ENCODE peak calls at places on chromosomes 2 and 18, in ten cellular contexts. I, O, H, R, F, X, P, D, C and U are unnamed samples.

GRCh38 chr2:20667531-20668401 is 822 bp downstream of the GDF7 start:
- DNase-seq in I (no peak), O (no peak), H (no peak), R (no peak), F (no peak), X (no peak), P (no peak), D (no peak), C (no peak), U (no peak)

GRCh38 chr18:23721711-23722479 is 32.6 kb downstream of the LAMA3 start:
- DNase-seq in I (peak; percentile 54), O (no peak), H (no peak), R (no peak), F (no peak), X (no peak), P (no peak), D (no peak), C (no peak), U (no peak)

GRCh38 chr2:29110916-29111315 is 4.3 kb upstream of the CLIP4 start:
- DNase-seq in I (peak; percentile 36), O (no peak), H (no peak), R (no peak), F (no peak), X (no peak), P (no peak), D (no peak), C (no peak), U (no peak)

GRCh38 chr2:27182346-27182745 is 29.5 kb upstream of the ATRAID start:
- DNase-seq in I (peak; percentile 85), O (no peak), H (no peak), R (no peak), F (no peak), X (no peak), P (no peak), D (no peak), C (no peak), U (no peak)

GRCh38 chr2:41116106-41116797 is 664.4 kb upstream of the SLC8A1 start:
- DNase-seq in I (no peak), O (no peak), H (no peak), R (no peak), F (no peak), X (no peak), P (no peak), D (no peak), C (no peak), U (no peak)

GRCh38 chr2:219171231-219171651 is 1.4 kb upstream of the SLC23A3 start:
- DNase-seq in I (peak; percentile 86), O (no peak), H (peak; percentile 43), R (peak; percentile 62), F (peak; percentile 61), X (peak; percentile 46), P (no peak), D (peak; percentile 18), C (no peak), U (no peak)

GRCh38 chr18:54238181-54238936 is 13.9 kb upstream of the MBD2 start:
- DNase-seq in I (no peak), O (no peak), H (no peak), R (no peak), F (no peak), X (no peak), P (no peak), D (no peak), C (no peak), U (no peak)

GRCh38 chr18:59561596-59561995 is 135.6 kb downstream of the CCBE1 start:
- DNase-seq in I (no peak), O (no peak), H (peak; percentile 48), R (no peak), F (no peak), X (no peak), P (no peak), D (no peak), C (no peak), U (no peak)

GRCh38 chr2:229519655-229520054 is 194.7 kb downstream of the DNER start:
- DNase-seq in I (no peak), O (no peak), H (no peak), R (no peak), F (no peak), X (no peak), P (no peak), D (no peak), C (no peak), U (no peak)

GRCh38 chr2:147567131-147567530 is 277.7 kb upstream of the ACVR2A start:
- DNase-seq in I (peak; percentile 47), O (no peak), H (no peak), R (no peak), F (no peak), X (no peak), P (no peak), D (no peak), C (no peak), U (no peak)

GRCh38 chr2:96260404-96261260 is 5.2 kb downstream of the TMEM127 start:
- DNase-seq in I (peak; percentile 92), O (no peak), H (peak; percentile 68), R (peak; percentile 100), F (peak; percentile 85), X (peak; percentile 86), P (peak; percentile 64), D (peak; percentile 82), C (no peak), U (no peak)

DNA sequence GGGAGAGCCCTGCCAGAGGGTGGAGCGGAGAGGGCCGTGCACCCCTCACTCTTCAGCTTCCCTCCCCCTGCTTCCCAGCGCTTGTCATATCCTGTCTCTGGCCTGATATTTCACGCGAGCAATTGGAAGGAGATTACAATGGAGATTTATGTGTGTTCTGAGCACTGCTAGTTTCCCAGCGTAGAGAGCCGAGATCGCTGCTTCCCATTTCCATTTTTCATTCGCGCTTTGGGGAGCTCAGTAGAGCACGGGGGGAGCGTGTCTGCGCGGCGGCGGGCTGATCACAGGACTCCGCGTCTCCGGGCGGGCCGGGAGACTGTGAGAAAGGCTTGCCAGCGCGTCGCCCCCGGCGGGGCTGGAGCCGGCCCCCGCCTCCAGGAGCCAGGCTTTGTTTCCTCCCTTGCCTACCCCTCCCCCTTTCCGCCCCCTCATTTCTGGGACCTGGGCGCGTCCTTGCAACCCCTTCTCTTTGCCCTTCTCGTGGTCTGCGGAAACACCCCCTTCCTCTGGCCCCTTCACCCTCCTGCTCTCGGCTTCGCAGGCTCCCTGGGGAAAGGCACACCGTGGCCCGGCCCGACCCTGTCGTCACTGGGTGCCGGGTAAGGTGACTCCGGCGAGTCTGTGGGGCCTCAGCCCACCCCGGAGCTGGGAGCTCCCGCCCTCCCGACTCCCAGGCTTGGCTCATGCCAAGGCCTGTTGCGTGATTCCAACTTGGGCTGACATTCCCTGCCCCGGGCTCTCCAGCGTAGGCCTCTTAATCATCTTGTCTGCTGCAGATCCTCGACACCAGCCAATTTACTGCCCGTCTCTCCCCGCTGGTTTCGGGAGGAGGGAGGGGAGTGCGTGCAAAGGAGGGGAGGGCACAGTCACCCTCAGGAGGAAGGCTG is 5.8 kb downstream of the DLX2 start:
- DNase-seq in I (peak; percentile 39), O (no peak), H (no peak), R (no peak), F (no peak), X (no peak), P (no peak), D (no peak), C (no peak), U (no peak)
- H3K4me3 ChIP-seq in I (no peak overlapping the region), O (no peak overlapping the region), H (no peak overlapping the region), R (peak overlapping the region; percentile 77), F (no peak overlapping the region), X (no peak overlapping the region), P (no peak overlapping the region), D (no peak overlapping the region), C (peak overlapping the region; percentile 33), U (peak overlapping the region; percentile 13)

DNA sequence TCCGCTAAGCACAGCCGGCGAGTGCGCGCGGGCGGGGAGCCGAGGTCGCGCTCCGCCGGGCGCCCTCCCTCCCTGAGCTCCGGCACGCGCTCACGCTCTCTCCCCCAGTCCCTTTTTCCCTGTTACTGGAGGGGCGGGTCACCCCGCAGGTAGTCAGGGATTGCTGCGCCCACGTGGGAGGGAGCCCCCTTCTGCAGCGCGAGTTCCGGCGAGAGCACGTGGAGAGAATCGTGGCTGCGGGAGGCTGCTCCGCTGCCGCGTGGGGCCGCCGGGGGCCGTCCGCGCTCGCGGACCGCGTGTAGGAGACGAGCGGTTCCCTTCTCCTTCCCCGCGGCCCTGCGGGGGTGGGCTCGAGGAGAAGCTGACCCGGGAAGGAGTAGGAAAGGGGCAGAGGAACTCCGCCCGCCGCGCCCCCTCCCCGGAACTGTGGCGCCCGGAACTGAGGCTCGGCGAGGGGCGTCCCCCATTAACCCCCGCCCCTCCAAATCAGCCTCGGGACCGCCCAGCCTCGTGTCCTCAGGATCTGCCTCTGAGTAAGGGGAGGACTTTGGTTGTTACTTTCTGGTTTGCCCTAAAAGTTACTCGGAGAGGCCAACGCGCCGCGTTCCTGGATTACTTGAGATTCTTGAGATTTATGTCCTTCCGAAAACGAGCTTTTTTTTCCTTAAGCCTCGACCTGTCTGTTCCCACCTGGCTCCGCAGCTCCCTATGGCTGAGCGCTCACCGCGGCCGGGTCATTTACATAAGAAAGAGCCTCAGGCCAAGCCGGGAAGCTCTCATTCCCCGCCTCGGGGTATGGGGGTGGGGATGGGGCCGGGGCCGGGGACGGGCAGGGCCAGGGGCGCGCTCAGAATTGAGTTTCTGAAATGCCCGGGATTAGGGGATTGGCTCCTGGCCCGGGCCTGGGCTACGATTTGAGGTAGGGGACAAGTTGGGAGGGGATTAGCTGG is 1.2 kb downstream of the HK2 start:
- DNase-seq in I (peak; percentile 38), O (peak; percentile 72), H (peak; percentile 63), R (peak; percentile 55), F (peak; percentile 31), X (peak; percentile 53), P (peak; percentile 58), D (no peak), C (no peak), U (peak; percentile 91)
- TF ChIP-seq POLR2A in I (peak; percentile 20), O (no peak), H (peak; percentile 30), R (peak; percentile 52), F (no peak), X (no peak), P (no peak), D (no peak), C (peak; percentile 31), U (no peak)

DNA sequence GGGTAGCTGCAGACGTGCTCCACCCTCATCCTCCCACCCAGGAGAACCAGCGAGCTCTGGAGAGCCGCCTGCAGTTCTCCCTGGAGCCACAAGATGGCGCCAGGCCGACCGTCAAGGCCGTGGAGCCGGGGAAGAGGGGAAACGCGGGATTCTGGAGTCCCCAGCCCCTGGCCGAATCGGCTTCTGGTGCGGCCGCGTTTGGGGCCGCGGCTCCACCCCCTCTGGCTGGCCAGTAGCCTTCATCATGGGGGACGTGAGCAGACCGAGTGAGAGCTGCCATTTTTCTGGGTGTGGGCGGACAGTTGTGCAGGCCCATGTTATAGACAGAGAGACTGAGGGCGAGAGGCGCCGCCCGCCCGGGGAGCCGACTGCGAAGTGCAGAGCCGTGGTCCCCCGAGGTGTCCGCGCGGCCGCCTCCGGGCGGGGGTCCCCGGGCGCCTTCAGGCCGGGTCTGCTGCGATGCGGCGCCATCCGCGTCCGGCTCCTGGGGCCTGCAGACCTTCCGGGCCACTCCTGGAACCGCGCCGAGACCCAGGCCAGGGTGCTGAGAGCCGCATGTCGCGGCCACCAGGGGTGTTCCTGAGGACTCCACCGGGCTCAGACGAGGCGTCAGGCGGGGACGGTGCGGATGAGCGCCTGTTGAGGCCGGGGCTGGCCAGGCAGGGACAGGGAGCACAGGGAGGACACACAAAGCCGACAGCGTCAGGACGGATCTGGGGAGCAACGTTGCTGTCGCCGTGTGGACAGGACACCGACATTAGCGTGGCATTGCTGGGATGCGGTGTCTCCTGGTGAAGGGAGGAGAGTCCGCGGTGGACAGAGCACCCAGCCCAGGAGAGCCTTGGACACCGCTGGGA is 418.2 kb upstream of the HS6ST1 start:
- DNase-seq in I (peak; percentile 49), O (peak; percentile 89), H (peak; percentile 77), R (peak; percentile 41), F (peak; percentile 71), X (peak; percentile 88), P (peak; percentile 81), D (peak; percentile 54), C (no peak), U (peak; percentile 92)
- H3K4me3 ChIP-seq in I (no peak overlapping the region), O (no peak overlapping the region), H (no peak overlapping the region), R (peak overlapping the region; percentile 36), F (peak overlapping the region; percentile 38), X (no peak overlapping the region), P (peak overlapping the region; percentile 29), D (no peak overlapping the region), C (peak overlapping the region; percentile 33), U (peak overlapping the region; percentile 24)

GRCh38 chr18:13232971-13233565 is 14.5 kb downstream of the LDLRAD4 start:
- DNase-seq in I (no peak), O (no peak), H (peak; percentile 82), R (no peak), F (no peak), X (no peak), P (no peak), D (no peak), C (no peak), U (no peak)
- TF ChIP-seq POLR2A in I (no peak), O (no peak), H (no peak), R (no peak), F (no peak), X (no peak), P (no peak), D (no peak), C (no peak), U (no peak)